ENCODE peak calls at places on chromosomes 11 and 22, in seven cellular contexts. One of them, this sample, is unnamed.
A peak's percentile ranks its signal among the peaks of the same experiment; 100 is the strongest.

GRCh38 chr11:111969344-111969743 is 32.2 kb downstream of the DIXDC1 start:
- DNase-seq in NCI-H2171 treated with DMSO at 0.1 percent for 48 hours: no peak
- DNase-seq in HuH-7.5: no peak
- DNase-seq in activated naive CD8-positive, alpha-beta T cell treated with anti-CD3 and anti-CD28 coated beads for 36 hours: no peak
- DNase-seq in nephron progenitor cell: no peak
- DNase-seq in mucosa of descending colon: no peak
- DNase-seq in cardiac muscle cell: no peak
- DNase-seq in this sample: no peak

GRCh38 chr11:14054708-14055107 is 92.2 kb downstream of the SPON1 start:
- DNase-seq in nephron progenitor cell: no peak
- DNase-seq in mucosa of descending colon: peak; percentile 17
- DNase-seq in cardiac muscle cell: peak; percentile 66
- DNase-seq in NCI-H2171 treated with DMSO at 0.1 percent for 48 hours: no peak
- DNase-seq in HuH-7.5: no peak
- DNase-seq in activated naive CD8-positive, alpha-beta T cell treated with anti-CD3 and anti-CD28 coated beads for 36 hours: no peak
- DNase-seq in this sample: no peak

GRCh38 chr22:45996241-45997076 is 19.5 kb upstream of the WNT7B start:
- DNase-seq in mucosa of descending colon: no peak
- DNase-seq in NCI-H2171 treated with DMSO at 0.1 percent for 48 hours: no peak
- DNase-seq in HuH-7.5: no peak
- DNase-seq in nephron progenitor cell: no peak
- DNase-seq in cardiac muscle cell: peak; percentile 69
- DNase-seq in activated naive CD8-positive, alpha-beta T cell treated with anti-CD3 and anti-CD28 coated beads for 36 hours: no peak
- DNase-seq in this sample: no peak

GRCh38 chr22:31933816-31934482 is 10.4 kb upstream of the YWHAH start:
- DNase-seq in nephron progenitor cell: no peak
- DNase-seq in NCI-H2171 treated with DMSO at 0.1 percent for 48 hours: peak; percentile 36
- DNase-seq in mucosa of descending colon: no peak
- DNase-seq in activated naive CD8-positive, alpha-beta T cell treated with anti-CD3 and anti-CD28 coated beads for 36 hours: no peak
- DNase-seq in HuH-7.5: no peak
- DNase-seq in cardiac muscle cell: no peak
- DNase-seq in this sample: no peak

GRCh38 chr11:85903811-85904210 is 48.6 kb downstream of the CCDC83 start:
- DNase-seq in cardiac muscle cell: no peak
- DNase-seq in NCI-H2171 treated with DMSO at 0.1 percent for 48 hours: no peak
- DNase-seq in mucosa of descending colon: no peak
- DNase-seq in HuH-7.5: no peak
- DNase-seq in activated naive CD8-positive, alpha-beta T cell treated with anti-CD3 and anti-CD28 coated beads for 36 hours: no peak
- DNase-seq in nephron progenitor cell: no peak
- DNase-seq in this sample: no peak

GRCh38 chr11:84249344-84250135 is 963.4 kb upstream of the CCDC90B start:
- DNase-seq in mucosa of descending colon: no peak
- DNase-seq in NCI-H2171 treated with DMSO at 0.1 percent for 48 hours: no peak
- DNase-seq in nephron progenitor cell: no peak
- DNase-seq in cardiac muscle cell: no peak
- DNase-seq in activated naive CD8-positive, alpha-beta T cell treated with anti-CD3 and anti-CD28 coated beads for 36 hours: no peak
- DNase-seq in HuH-7.5: no peak
- DNase-seq in this sample: no peak

GRCh38 chr11:66363805-66364535 is 7.6 kb downstream of the SLC29A2 start:
- DNase-seq in mucosa of descending colon: peak; percentile 78
- DNase-seq in cardiac muscle cell: peak; percentile 27
- DNase-seq in activated naive CD8-positive, alpha-beta T cell treated with anti-CD3 and anti-CD28 coated beads for 36 hours: peak; percentile 71
- DNase-seq in nephron progenitor cell: peak; percentile 74
- DNase-seq in NCI-H2171 treated with DMSO at 0.1 percent for 48 hours: no peak
- DNase-seq in HuH-7.5: peak; percentile 98
- DNase-seq in this sample: peak; percentile 85

GRCh38 chr22:42711281-42711731 is 9.4 kb downstream of the A4GALT start:
- DNase-seq in NCI-H2171 treated with DMSO at 0.1 percent for 48 hours: no peak
- DNase-seq in mucosa of descending colon: no peak
- DNase-seq in HuH-7.5: no peak
- DNase-seq in activated naive CD8-positive, alpha-beta T cell treated with anti-CD3 and anti-CD28 coated beads for 36 hours: no peak
- DNase-seq in cardiac muscle cell: no peak
- DNase-seq in nephron progenitor cell: no peak
- DNase-seq in this sample: no peak

GRCh38 chr22:42560781-42561180 is 7.0 kb downstream of the SERHL2 start:
- DNase-seq in HuH-7.5: no peak
- DNase-seq in NCI-H2171 treated with DMSO at 0.1 percent for 48 hours: no peak
- DNase-seq in activated naive CD8-positive, alpha-beta T cell treated with anti-CD3 and anti-CD28 coated beads for 36 hours: peak; percentile 31
- DNase-seq in mucosa of descending colon: no peak
- DNase-seq in cardiac muscle cell: peak; percentile 38
- DNase-seq in nephron progenitor cell: peak; percentile 21
- DNase-seq in this sample: peak; percentile 73

GRCh38 chr11:98101329-98101728 is 919.4 kb upstream of the CNTN5 start:
- DNase-seq in NCI-H2171 treated with DMSO at 0.1 percent for 48 hours: no peak
- DNase-seq in nephron progenitor cell: no peak
- DNase-seq in HuH-7.5: no peak
- DNase-seq in cardiac muscle cell: no peak
- DNase-seq in mucosa of descending colon: no peak
- DNase-seq in activated naive CD8-positive, alpha-beta T cell treated with anti-CD3 and anti-CD28 coated beads for 36 hours: no peak
- DNase-seq in this sample: no peak